ENCODE peak calls at places on chromosomes 6 and 20, in nine cellular contexts. Z, M, Y, L, D, W, R, N and U are unnamed samples.

GRCh38 chr6:53290547-53291510 is 57.9 kb downstream of the ELOVL5 start:
- DNase-seq in R (no peak), Z (no peak), M (peak), L (no peak), W (no peak), D (no peak), N (no peak), Y (no peak), U (no peak)

GRCh38 chr6:4319992-4320683 is 184.8 kb upstream of the ECI2 start:
- DNase-seq in W (no peak), Z (no peak), N (no peak), Y (no peak), R (peak), L (no peak), M (no peak), D (no peak), U (peak)

GRCh38 chr6:100269189-100269588 is 195.5 kb downstream of the SIM1 start:
- DNase-seq in W (no peak), R (peak), Y (no peak), L (no peak), N (no peak), M (no peak), D (no peak), Z (no peak), U (no peak)

GRCh38 chr6:23350752-23351453 is 775.1 kb upstream of the NRSN1 start:
- DNase-seq in Y (no peak), R (no peak), Z (no peak), W (no peak), M (no peak), L (no peak), N (no peak), D (no peak), U (no peak)

GRCh38 chr20:18504479-18505060 is 3.2 kb upstream of the SEC23B start:
- DNase-seq in Z (no peak), R (no peak), L (no peak), N (no peak), W (no peak), D (no peak), Y (no peak), M (no peak), U (no peak)

GRCh38 chr6:64023693-64024092 is 388.1 kb downstream of the PHF3 start:
- DNase-seq in D (no peak), Z (no peak), Y (no peak), W (no peak), R (no peak), N (no peak), M (no peak), L (no peak), U (no peak)

GRCh38 chr6:142900467-142900961 is 44.5 kb downstream of the HIVEP2 start:
- DNase-seq in M (peak), Y (no peak), W (no peak), D (no peak), R (no peak), N (peak), L (no peak), Z (no peak), U (no peak)

GRCh38 chr20:31967830-31968249 is at the start of gene XKR7:
- DNase-seq in D (peak), W (no peak), N (peak), R (peak), Y (no peak), M (peak), L (peak), Z (peak), U (no peak)

GRCh38 chr6:142810952-142811514 is 133.9 kb downstream of the HIVEP2 start:
- DNase-seq in L (no peak), Y (no peak), Z (no peak), W (no peak), N (peak), D (no peak), R (no peak), M (no peak), U (no peak)

GRCh38 chr20:13777171-13777601 is 7.5 kb downstream of the ESF1 start:
- DNase-seq in L (no peak), R (peak), N (no peak), Y (no peak), W (no peak), M (no peak), Z (no peak), D (no peak), U (no peak)

GRCh38 chr20:21251278-21251677 is 51.9 kb upstream of the XRN2 start:
- DNase-seq in M (no peak), D (no peak), Y (no peak), W (no peak), R (peak), L (no peak), N (no peak), Z (no peak), U (no peak)

GRCh38 chr6:465531-466348 is 74.2 kb downstream of the IRF4 start:
- DNase-seq in R (peak), Z (no peak), M (no peak), Y (no peak), D (no peak), L (no peak), W (no peak), N (no peak), U (no peak)

GRCh38 chr6:26020291-26020982 is 57.8 kb downstream of the TRIM38 start:
- DNase-seq in N (peak), Z (peak), L (peak), R (peak), Y (no peak), W (peak), D (peak), M (peak), U (peak)

GRCh38 chr20:35606127-35606526 is 9.5 kb upstream of the SPAG4 start:
- DNase-seq in L (no peak), N (no peak), D (no peak), Y (no peak), W (no peak), Z (no peak), M (no peak), R (no peak), U (no peak)

GRCh38 chr20:57215426-57215825 is 51.0 kb downstream of the BMP7 start:
- DNase-seq in N (no peak), W (no peak), M (no peak), L (no peak), Z (no peak), Y (no peak), D (no peak), R (no peak), U (no peak)

GRCh38 chr6:10230533-10230932 is 184.3 kb downstream of the TFAP2A start:
- DNase-seq in N (no peak), D (no peak), M (no peak), L (no peak), R (no peak), Z (no peak), Y (no peak), W (no peak), U (no peak)

GRCh38 chr20:4018015-4018748 is 2.8 kb upstream of the RNF24 start:
- DNase-seq in D (no peak), M (no peak), W (no peak), N (no peak), Z (no peak), Y (no peak), L (no peak), R (no peak), U (peak)

GRCh38 chr6:33914519-33915120 is 110.8 kb upstream of the MLN start:
- DNase-seq in M (peak), D (no peak), R (no peak), L (no peak), Y (no peak), N (peak), W (peak), Z (no peak), U (no peak)

GRCh38 chr6:25354078-25354940 is 75.1 kb downstream of the CARMIL1 start:
- DNase-seq in Y (no peak), N (no peak), R (no peak), M (no peak), W (no peak), D (no peak), Z (no peak), L (no peak), U (no peak)

GRCh38 chr6:53567701-53568100 is 22.8 kb upstream of the GCLC start:
- DNase-seq in N (no peak), D (no peak), Y (no peak), R (no peak), L (no peak), W (no peak), Z (no peak), M (no peak), U (no peak)

GRCh38 chr6:35473849-35474128 is 5.6 kb downstream of the RPL10A start:
- DNase-seq in M (no peak), N (no peak), L (no peak), D (no peak), Y (no peak), Z (no peak), R (no peak), W (no peak), U (peak)

GRCh38 chr6:1263850-1264377 is 48.0 kb upstream of the FOXQ1 start:
- DNase-seq in W (no peak), D (no peak), L (no peak), N (no peak), M (no peak), Y (no peak), Z (no peak), R (no peak), U (no peak)

GRCh38 chr6:156057869-156058268 is 602.2 kb upstream of the NOX3 start:
- DNase-seq in W (no peak), R (no peak), Y (no peak), M (no peak), Z (no peak), D (no peak), N (no peak), L (no peak), U (no peak)

GRCh38 chr20:36544134-36545018 is 3.1 kb downstream of the MYL9 start:
- DNase-seq in R (peak), Z (no peak), Y (no peak), D (no peak), W (no peak), M (no peak), L (peak), N (no peak), U (no peak)

GRCh38 chr6:43247115-43247999 is 4.1 kb downstream of the TTBK1 start:
- DNase-seq in Z (peak), R (peak), W (peak), M (peak), D (peak), N (peak), Y (peak), L (peak), U (peak)

GRCh38 chr6:11798096-11798495 is 19.5 kb upstream of the ADTRP start:
- DNase-seq in D (no peak), Y (no peak), N (no peak), M (no peak), R (no peak), Z (no peak), W (no peak), L (no peak), U (peak)

GRCh38 chr20:8932192-8933150 is 136.4 kb upstream of the PLCB4 start:
- DNase-seq in N (no peak), M (no peak), W (no peak), L (no peak), D (no peak), Y (no peak), Z (no peak), R (peak), U (no peak)

GRCh38 chr6:133380047-133380446 is 138.9 kb downstream of the EYA4 start:
- DNase-seq in D (no peak), W (no peak), R (no peak), Z (no peak), M (no peak), N (no peak), Y (no peak), L (no peak), U (no peak)

GRCh38 chr20:528923-529594 is 14.5 kb downstream of the CSNK2A1 start:
- DNase-seq in D (no peak), Z (no peak), N (no peak), W (no peak), Y (peak), M (no peak), R (peak), L (no peak), U (no peak)

GRCh38 chr6:164107297-164107995 is 692.9 kb downstream of the QKI start:
- DNase-seq in Y (no peak), D (no peak), Z (no peak), N (no peak), M (no peak), W (no peak), L (no peak), R (peak), U (no peak)

GRCh38 chr20:33826270-33826897 is 15.2 kb downstream of the CHMP4B start:
- DNase-seq in M (no peak), D (no peak), R (no peak), L (no peak), W (no peak), Z (no peak), Y (no peak), N (no peak), U (no peak)

GRCh38 chr20:10705801-10706459 is 32.1 kb upstream of the JAG1 start:
- DNase-seq in Y (peak), D (no peak), R (peak), W (no peak), Z (no peak), N (no peak), M (no peak), L (no peak), U (no peak)

GRCh38 chr6:42366011-42366705 is 85.6 kb downstream of the TRERF1 start:
- DNase-seq in W (no peak), N (no peak), Z (no peak), R (no peak), D (no peak), M (no peak), L (no peak), Y (no peak), U (no peak)

GRCh38 chr6:41462980-41463930 is 82.9 kb upstream of the FOXP4 start:
- DNase-seq in N (no peak), Z (no peak), R (peak), W (no peak), Y (no peak), L (peak), D (no peak), M (no peak), U (peak)

GRCh38 chr6:145705561-145705960 is 29.8 kb downstream of the EPM2A start:
- DNase-seq in M (no peak), R (peak), Z (no peak), N (no peak), L (no peak), Y (no peak), D (no peak), W (no peak), U (no peak)

GRCh38 chr6:63426844-63427243 is 107.1 kb upstream of the LGSN start:
- DNase-seq in W (no peak), Y (no peak), D (no peak), L (no peak), M (no peak), N (no peak), Z (no peak), R (no peak), U (no peak)